ENCODE peak calls at places on chromosomes 4 and X, in eight cellular contexts. S is IMR-90, Z is A549, Y is GM12878, B is H1, P is K562, I is HCT116, H is HepG2. M is an unnamed sample.

GRCh38 chr4:110550260-110550659 is 72.6 kb downstream of the PITX2 start:
- DNase-seq in Z (no peak), H (no peak), Y (no peak), B (no peak), P (no peak), S (peak), I (peak), M (no peak)

GRCh38 chr4:36224969-36225903 is 19.1 kb downstream of the ARAP2 start:
- DNase-seq in B (no peak), P (no peak), S (no peak), H (peak), Z (no peak), Y (no peak), I (no peak), M (no peak)

GRCh38 chrX:1576201-1577101 is 15.0 kb upstream of the AKAP17A start:
- DNase-seq in H (no peak), S (no peak), Z (no peak), I (no peak), Y (no peak), P (no peak), B (no peak), M (no peak)

GRCh38 chr4:110589297-110589696 is 33.6 kb downstream of the PITX2 start:
- DNase-seq in B (no peak), Z (no peak), Y (no peak), P (no peak), H (no peak), I (no peak), S (peak), M (no peak)

GRCh38 chr4:15368906-15369305 is 58.9 kb upstream of the C1QTNF7 start:
- DNase-seq in Z (no peak), B (no peak), Y (no peak), S (peak), P (no peak), H (no peak), I (no peak), M (no peak)

GRCh38 chr4:42531631-42532030 is 125.3 kb downstream of the ATP8A1 start:
- DNase-seq in I (no peak), S (no peak), Y (no peak), Z (no peak), H (no peak), P (no peak), B (no peak), M (no peak)

GRCh38 chr4:147542229-147542990 is 61.5 kb downstream of the EDNRA start:
- DNase-seq in I (no peak), S (no peak), H (no peak), P (no peak), Z (no peak), B (no peak), Y (no peak), M (no peak)

GRCh38 chr4:182062936-182063335 is 180.3 kb upstream of the TENM3 start:
- DNase-seq in Y (no peak), H (no peak), S (peak), Z (no peak), I (no peak), P (no peak), B (no peak), M (no peak)

GRCh38 chr4:89316931-89317366 is 9.3 kb upstream of the GPRIN3 start:
- DNase-seq in B (no peak), S (peak), H (no peak), Y (no peak), I (no peak), P (no peak), Z (peak), M (no peak)

GRCh38 chr4:173243321-173243720 is 74.7 kb downstream of the GALNT7 start:
- DNase-seq in B (no peak), I (no peak), Y (no peak), H (no peak), S (peak), Z (peak), P (no peak), M (no peak)

GRCh38 chr4:42159271-42160001 is 7.0 kb upstream of the BEND4 start:
- DNase-seq in Z (no peak), H (no peak), S (no peak), B (no peak), Y (no peak), P (no peak), I (no peak), M (no peak)

GRCh38 chr4:61202100-61202637 is 2.0 kb downstream of the ADGRL3 start:
- DNase-seq in Y (no peak), P (no peak), B (peak), S (no peak), I (no peak), H (no peak), Z (no peak), M (peak)

GRCh38 chr4:26707342-26707741 is 123.5 kb downstream of the TBC1D19 start:
- DNase-seq in S (no peak), Y (no peak), I (no peak), H (no peak), Z (no peak), P (no peak), B (no peak), M (no peak)

GRCh38 chrX:18984381-18985185 is 669 bp upstream of the PHKA2 start:
- DNase-seq in I (peak), Y (peak), Z (peak), S (peak), P (peak), B (peak), H (peak), M (peak)
- TF ChIP-seq RAD21 in I (no peak), Y (no peak), Z (no peak), S (no peak), P (no peak), B (no peak), H (no peak), M (no peak)

GRCh38 chr4:78254893-78255292 is 197.8 kb downstream of the FRAS1 start:
- DNase-seq in H (no peak), B (no peak), P (no peak), S (no peak), Y (no peak), Z (no peak), I (no peak), M (no peak)
- TF ChIP-seq RAD21 in H (no peak), B (no peak), P (no peak), S (no peak), Y (no peak), Z (no peak), I (no peak), M (no peak)

GRCh38 chr4:40523581-40523980 is 106.1 kb downstream of the RBM47 start:
- DNase-seq in H (no peak), B (no peak), P (no peak), Y (no peak), Z (no peak), I (no peak), S (no peak), M (no peak)

GRCh38 chr4:40524642-40525041 is 105.0 kb downstream of the RBM47 start:
- DNase-seq in I (no peak), Z (no peak), Y (no peak), P (no peak), B (no peak), H (no peak), S (peak), M (no peak)

GRCh38 chr4:40521957-40522356 is 107.7 kb downstream of the RBM47 start:
- DNase-seq in I (no peak), H (no peak), S (no peak), Z (no peak), B (no peak), Y (no peak), P (no peak), M (no peak)

GRCh38 chr4:40526741-40527140 is 102.9 kb downstream of the RBM47 start:
- DNase-seq in B (no peak), Y (no peak), P (peak), S (no peak), H (no peak), I (no peak), Z (no peak), M (no peak)

GRCh38 chr4:40525811-40526598 is 103.7 kb downstream of the RBM47 start:
- DNase-seq in S (peak), H (no peak), I (peak), B (no peak), Y (no peak), P (peak), Z (peak), M (no peak)
- TF ChIP-seq RAD21 in S (no peak), H (no peak), I (peak), B (no peak), Y (no peak), P (no peak), Z (no peak), M (no peak)

GRCh38 chr4:20259707-20260106 is 8.0 kb downstream of the SLIT2 start:
- DNase-seq in H (no peak), Y (no peak), Z (no peak), I (no peak), S (no peak), B (no peak), P (no peak), M (no peak)
- TF ChIP-seq RAD21 in H (no peak), Y (no peak), Z (no peak), I (no peak), S (no peak), B (no peak), P (no peak), M (no peak)

DNA sequence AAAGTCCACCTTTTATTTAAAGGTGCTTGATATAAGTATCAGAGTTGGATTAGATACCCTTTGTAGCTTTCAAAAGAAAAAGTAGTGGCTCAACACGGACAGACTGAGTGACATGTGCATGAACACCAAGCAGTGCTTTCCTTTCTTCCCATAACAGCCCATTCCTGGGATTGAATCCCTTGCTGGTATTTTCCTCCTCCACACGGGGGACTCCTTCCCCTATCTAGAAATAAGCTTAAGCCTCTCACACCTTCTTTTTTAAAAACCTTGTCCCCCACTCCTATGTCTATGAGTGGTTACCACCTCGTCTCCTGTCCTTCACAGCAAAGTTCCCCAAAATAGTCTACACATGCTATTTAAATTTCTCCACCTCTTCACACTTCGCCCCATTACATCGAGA is 5.1 kb downstream of the AP1S2 start:
- DNase-seq in B (no peak), Z (no peak), Y (no peak), P (peak), S (no peak), H (no peak), I (no peak), M (peak)
- TF ChIP-seq RAD21 in B (peak), Z (peak), Y (peak), P (peak), S (peak), H (no peak), I (peak), M (peak)

GRCh38 chr4:23373269-23373668 is 516.6 kb downstream of the PPARGC1A start:
- DNase-seq in H (no peak), I (no peak), Y (no peak), B (no peak), P (peak), S (peak), Z (peak), M (no peak)
- TF ChIP-seq RAD21 in H (no peak), I (no peak), Y (no peak), B (no peak), P (no peak), S (no peak), Z (no peak), M (no peak)